ENCODE peak calls at places on chromosome 3, in five cellular contexts. One of them, this sample, is unnamed.

GRCh38 chr3:33315826-33316225 is 38.6 kb downstream of the FBXL2 start:
- DNase-seq in transverse colon: no peak
- DNase-seq in fibroblast of pulmonary artery: peak
- DNase-seq in CD8-positive, alpha-beta T cell: no peak
- DNase-seq in astrocyte of the spinal cord: peak
- DNase-seq in this sample: peak

GRCh38 chr3:11655188-11655928 is 11.6 kb upstream of the VGLL4 start:
- DNase-seq in transverse colon: no peak
- DNase-seq in fibroblast of pulmonary artery: peak
- DNase-seq in CD8-positive, alpha-beta T cell: no peak
- DNase-seq in astrocyte of the spinal cord: no peak
- DNase-seq in this sample: no peak

GRCh38 chr3:133608405-133608804 is 34.9 kb downstream of the CDV3 start:
- DNase-seq in transverse colon: no peak
- DNase-seq in fibroblast of pulmonary artery: no peak
- DNase-seq in CD8-positive, alpha-beta T cell: no peak
- DNase-seq in astrocyte of the spinal cord: no peak
- DNase-seq in this sample: no peak

GRCh38 chr3:194223951-194224350 is 88.0 kb downstream of the HES1 start:
- DNase-seq in transverse colon: no peak
- DNase-seq in fibroblast of pulmonary artery: no peak
- DNase-seq in CD8-positive, alpha-beta T cell: no peak
- DNase-seq in astrocyte of the spinal cord: no peak
- DNase-seq in this sample: no peak

GRCh38 chr3:31010491-31010890 is 116.0 kb upstream of the GADL1 start:
- DNase-seq in transverse colon: no peak
- DNase-seq in fibroblast of pulmonary artery: peak
- DNase-seq in CD8-positive, alpha-beta T cell: no peak
- DNase-seq in astrocyte of the spinal cord: peak
- DNase-seq in this sample: peak

GRCh38 chr3:20074226-20075063 is 34.2 kb downstream of the KAT2B start:
- DNase-seq in transverse colon: no peak
- DNase-seq in fibroblast of pulmonary artery: peak
- DNase-seq in CD8-positive, alpha-beta T cell: no peak
- DNase-seq in astrocyte of the spinal cord: no peak
- DNase-seq in this sample: peak

GRCh38 chr3:187858086-187858485 is 112.8 kb upstream of the BCL6 start:
- DNase-seq in transverse colon: no peak
- DNase-seq in fibroblast of pulmonary artery: no peak
- DNase-seq in CD8-positive, alpha-beta T cell: no peak
- DNase-seq in astrocyte of the spinal cord: peak
- DNase-seq in this sample: peak

GRCh38 chr3:72811551-72811950 is 36.7 kb downstream of the SHQ1 start:
- DNase-seq in transverse colon: no peak
- DNase-seq in fibroblast of pulmonary artery: no peak
- DNase-seq in CD8-positive, alpha-beta T cell: no peak
- DNase-seq in astrocyte of the spinal cord: no peak
- DNase-seq in this sample: no peak

GRCh38 chr3:102165367-102165766 is 269.4 kb upstream of the ZPLD1 start:
- DNase-seq in transverse colon: no peak
- DNase-seq in fibroblast of pulmonary artery: peak
- DNase-seq in CD8-positive, alpha-beta T cell: no peak
- DNase-seq in astrocyte of the spinal cord: peak
- DNase-seq in this sample: peak

GRCh38 chr3:18556503-18556902 is 131.4 kb upstream of the SATB1 start:
- DNase-seq in transverse colon: no peak
- DNase-seq in fibroblast of pulmonary artery: no peak
- DNase-seq in CD8-positive, alpha-beta T cell: peak
- DNase-seq in astrocyte of the spinal cord: peak
- DNase-seq in this sample: peak

GRCh38 chr3:64743166-64743565 is 55.4 kb upstream of the ADAMTS9 start:
- DNase-seq in transverse colon: no peak
- DNase-seq in fibroblast of pulmonary artery: no peak
- DNase-seq in CD8-positive, alpha-beta T cell: no peak
- DNase-seq in astrocyte of the spinal cord: peak
- DNase-seq in this sample: no peak

GRCh38 chr3:117565777-117566176 is 856.2 kb downstream of the TUSC7 start:
- DNase-seq in transverse colon: no peak
- DNase-seq in fibroblast of pulmonary artery: peak
- DNase-seq in CD8-positive, alpha-beta T cell: no peak
- DNase-seq in astrocyte of the spinal cord: no peak
- DNase-seq in this sample: no peak

GRCh38 chr3:143502101-143502500 is 346.2 kb downstream of the SLC9A9 start:
- DNase-seq in transverse colon: no peak
- DNase-seq in fibroblast of pulmonary artery: no peak
- DNase-seq in CD8-positive, alpha-beta T cell: no peak
- DNase-seq in astrocyte of the spinal cord: no peak
- DNase-seq in this sample: no peak

GRCh38 chr3:197302696-197303341 is 4.4 kb upstream of the DLG1 start:
- DNase-seq in transverse colon: no peak
- DNase-seq in fibroblast of pulmonary artery: peak
- DNase-seq in CD8-positive, alpha-beta T cell: no peak
- DNase-seq in astrocyte of the spinal cord: peak
- DNase-seq in this sample: peak

GRCh38 chr3:121914081-121914998 is 20.1 kb downstream of the SLC15A2 start:
- DNase-seq in transverse colon: no peak
- DNase-seq in fibroblast of pulmonary artery: no peak
- DNase-seq in CD8-positive, alpha-beta T cell: no peak
- DNase-seq in astrocyte of the spinal cord: no peak
- DNase-seq in this sample: no peak

GRCh38 chr3:13251166-13251892 is 168.8 kb downstream of the NUP210 start:
- DNase-seq in transverse colon: no peak
- DNase-seq in fibroblast of pulmonary artery: no peak
- DNase-seq in CD8-positive, alpha-beta T cell: no peak
- DNase-seq in astrocyte of the spinal cord: no peak
- DNase-seq in this sample: no peak

GRCh38 chr3:141729240-141729639 is 8.9 kb upstream of the RNF7 start:
- DNase-seq in transverse colon: no peak
- DNase-seq in fibroblast of pulmonary artery: no peak
- DNase-seq in CD8-positive, alpha-beta T cell: no peak
- DNase-seq in astrocyte of the spinal cord: no peak
- DNase-seq in this sample: no peak
- TF ChIP-seq CTCF in transverse colon: no peak
- TF ChIP-seq CTCF in fibroblast of pulmonary artery: no peak
- TF ChIP-seq CTCF in CD8-positive, alpha-beta T cell: no peak
- TF ChIP-seq CTCF in astrocyte of the spinal cord: no peak
- TF ChIP-seq CTCF in this sample: peak

GRCh38 chr3:56720836-56721235 is 37.8 kb upstream of the TASOR start:
- DNase-seq in transverse colon: no peak
- DNase-seq in fibroblast of pulmonary artery: no peak
- DNase-seq in CD8-positive, alpha-beta T cell: no peak
- DNase-seq in astrocyte of the spinal cord: no peak
- DNase-seq in this sample: no peak

GRCh38 chr3:56724580-56725142 is 41.6 kb upstream of the TASOR start:
- DNase-seq in transverse colon: no peak
- DNase-seq in fibroblast of pulmonary artery: no peak
- DNase-seq in CD8-positive, alpha-beta T cell: no peak
- DNase-seq in astrocyte of the spinal cord: no peak
- DNase-seq in this sample: no peak

GRCh38 chr3:56725175-56725574 is 42.1 kb upstream of the TASOR start:
- DNase-seq in transverse colon: peak
- DNase-seq in fibroblast of pulmonary artery: no peak
- DNase-seq in CD8-positive, alpha-beta T cell: peak
- DNase-seq in astrocyte of the spinal cord: peak
- DNase-seq in this sample: no peak
- H3K4me3 ChIP-seq in transverse colon: no peak
- H3K4me3 ChIP-seq in fibroblast of pulmonary artery: no peak
- H3K4me3 ChIP-seq in CD8-positive, alpha-beta T cell: no peak
- H3K4me3 ChIP-seq in astrocyte of the spinal cord: no peak
- H3K4me3 ChIP-seq in this sample: no peak

GRCh38 chr3:160720123-160720746 is 35.8 kb upstream of the PPM1L start:
- DNase-seq in transverse colon: no peak
- DNase-seq in fibroblast of pulmonary artery: no peak
- DNase-seq in CD8-positive, alpha-beta T cell: no peak
- DNase-seq in astrocyte of the spinal cord: no peak
- DNase-seq in this sample: no peak
- TF ChIP-seq CTCF in transverse colon: peak
- TF ChIP-seq CTCF in fibroblast of pulmonary artery: peak
- TF ChIP-seq CTCF in CD8-positive, alpha-beta T cell: no peak
- TF ChIP-seq CTCF in astrocyte of the spinal cord: peak
- TF ChIP-seq CTCF in this sample: no peak

DNA sequence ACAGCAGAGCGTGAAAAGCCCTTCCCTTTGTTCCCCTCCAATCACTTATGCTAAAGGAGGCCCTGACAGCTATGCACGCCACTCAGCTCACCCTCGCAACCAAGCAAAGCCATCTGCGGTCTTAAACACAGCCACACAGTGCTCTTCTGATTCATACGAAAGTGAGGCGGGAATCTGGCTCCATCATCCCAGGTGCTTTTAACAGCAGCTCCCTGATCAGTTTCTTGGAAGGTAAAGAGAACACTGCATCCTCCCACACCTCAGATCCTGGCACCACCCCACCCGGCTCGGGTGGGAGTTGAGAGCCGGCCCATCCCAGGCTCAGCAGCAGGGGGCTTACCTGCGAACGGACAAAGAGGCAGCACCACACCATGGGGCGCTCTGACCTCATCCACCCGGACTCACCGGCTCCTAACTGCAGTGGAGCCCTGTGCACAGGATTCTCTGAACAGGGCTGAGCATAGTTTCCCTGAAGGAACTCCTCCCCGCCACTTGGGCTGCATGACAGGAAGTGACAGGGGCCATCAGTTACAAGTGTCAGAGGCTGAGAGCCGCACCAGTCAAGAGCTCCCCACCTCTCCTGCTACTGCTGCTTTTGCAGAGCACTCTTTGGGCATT is 114.3 kb upstream of the ARHGEF3 start:
- DNase-seq in transverse colon: peak
- DNase-seq in fibroblast of pulmonary artery: no peak
- DNase-seq in CD8-positive, alpha-beta T cell: peak
- DNase-seq in astrocyte of the spinal cord: no peak
- DNase-seq in this sample: no peak
- H3K4me3 ChIP-seq in transverse colon: no peak
- H3K4me3 ChIP-seq in fibroblast of pulmonary artery: no peak
- H3K4me3 ChIP-seq in CD8-positive, alpha-beta T cell: peak
- H3K4me3 ChIP-seq in astrocyte of the spinal cord: no peak
- H3K4me3 ChIP-seq in this sample: no peak

GRCh38 chr3:414063-414462 is 217.5 kb downstream of the CHL1 start:
- DNase-seq in transverse colon: no peak
- DNase-seq in fibroblast of pulmonary artery: peak
- DNase-seq in CD8-positive, alpha-beta T cell: no peak
- DNase-seq in astrocyte of the spinal cord: peak
- DNase-seq in this sample: peak
- TF ChIP-seq CTCF in transverse colon: no peak
- TF ChIP-seq CTCF in fibroblast of pulmonary artery: peak
- TF ChIP-seq CTCF in CD8-positive, alpha-beta T cell: no peak
- TF ChIP-seq CTCF in astrocyte of the spinal cord: peak
- TF ChIP-seq CTCF in this sample: peak

GRCh38 chr3:96488708-96489107 is 325.7 kb upstream of the EPHA6 start:
- DNase-seq in transverse colon: no peak
- DNase-seq in fibroblast of pulmonary artery: no peak
- DNase-seq in CD8-positive, alpha-beta T cell: no peak
- DNase-seq in astrocyte of the spinal cord: no peak
- DNase-seq in this sample: no peak

GRCh38 chr3:96491868-96492267 is 322.5 kb upstream of the EPHA6 start:
- DNase-seq in transverse colon: no peak
- DNase-seq in fibroblast of pulmonary artery: no peak
- DNase-seq in CD8-positive, alpha-beta T cell: no peak
- DNase-seq in astrocyte of the spinal cord: no peak
- DNase-seq in this sample: no peak

DNA sequence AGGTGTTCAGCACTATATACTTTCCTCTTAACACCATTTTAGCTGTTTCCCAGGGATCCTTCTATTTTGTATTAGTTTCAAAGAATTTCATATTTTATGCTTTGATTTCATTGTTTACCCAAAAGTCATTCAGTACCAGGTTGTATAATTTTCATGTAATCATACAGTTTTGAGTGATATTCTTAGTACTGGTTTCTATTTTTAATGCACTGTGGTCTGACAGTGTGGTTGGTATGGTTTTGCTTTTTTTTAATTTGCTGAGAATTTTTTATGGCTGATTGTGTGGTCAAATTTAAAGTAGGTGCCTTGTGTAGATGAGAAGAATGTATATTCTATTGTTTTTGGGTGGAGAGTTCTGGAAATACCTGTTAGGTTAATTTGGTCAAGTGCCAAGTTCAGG is 323.4 kb upstream of the EPHA6 start:
- DNase-seq in transverse colon: no peak
- DNase-seq in fibroblast of pulmonary artery: no peak
- DNase-seq in CD8-positive, alpha-beta T cell: no peak
- DNase-seq in astrocyte of the spinal cord: no peak
- DNase-seq in this sample: no peak
- H3K4me3 ChIP-seq in transverse colon: no peak
- H3K4me3 ChIP-seq in fibroblast of pulmonary artery: no peak
- H3K4me3 ChIP-seq in CD8-positive, alpha-beta T cell: no peak
- H3K4me3 ChIP-seq in astrocyte of the spinal cord: no peak
- H3K4me3 ChIP-seq in this sample: no peak

GRCh38 chr3:160929595-160929994 is 173.6 kb downstream of the PPM1L start:
- DNase-seq in transverse colon: peak
- DNase-seq in fibroblast of pulmonary artery: peak
- DNase-seq in CD8-positive, alpha-beta T cell: no peak
- DNase-seq in astrocyte of the spinal cord: no peak
- DNase-seq in this sample: no peak
- TF ChIP-seq CTCF in transverse colon: no peak
- TF ChIP-seq CTCF in fibroblast of pulmonary artery: no peak
- TF ChIP-seq CTCF in CD8-positive, alpha-beta T cell: no peak
- TF ChIP-seq CTCF in astrocyte of the spinal cord: peak
- TF ChIP-seq CTCF in this sample: peak

DNA sequence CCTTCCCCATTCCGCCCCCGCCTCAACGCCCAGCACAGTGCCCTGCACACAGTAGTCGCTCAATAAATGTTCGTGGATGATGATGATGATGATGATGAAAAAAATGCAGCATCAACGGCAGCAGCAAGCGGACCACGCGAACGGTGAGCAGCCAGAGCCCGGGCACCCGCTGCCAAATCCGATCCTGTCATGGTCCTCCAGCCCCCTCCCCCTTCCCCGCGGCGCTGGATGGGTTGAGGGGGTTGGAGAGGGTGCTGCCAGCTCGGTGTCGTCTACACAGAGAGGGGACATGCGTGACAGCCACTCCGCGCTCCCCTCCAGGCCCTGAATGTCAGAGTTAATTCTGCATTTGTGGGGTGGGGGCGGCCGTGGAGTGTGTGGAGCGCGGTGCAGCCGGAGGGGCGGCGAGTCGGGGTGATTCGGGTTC is 693 bp downstream of the CACNA1D start:
- DNase-seq in transverse colon: no peak
- DNase-seq in fibroblast of pulmonary artery: no peak
- DNase-seq in CD8-positive, alpha-beta T cell: no peak
- DNase-seq in astrocyte of the spinal cord: no peak
- DNase-seq in this sample: no peak
- H3K4me3 ChIP-seq in transverse colon: peak
- H3K4me3 ChIP-seq in fibroblast of pulmonary artery: no peak
- H3K4me3 ChIP-seq in CD8-positive, alpha-beta T cell: no peak
- H3K4me3 ChIP-seq in astrocyte of the spinal cord: peak
- H3K4me3 ChIP-seq in this sample: peak

DNA sequence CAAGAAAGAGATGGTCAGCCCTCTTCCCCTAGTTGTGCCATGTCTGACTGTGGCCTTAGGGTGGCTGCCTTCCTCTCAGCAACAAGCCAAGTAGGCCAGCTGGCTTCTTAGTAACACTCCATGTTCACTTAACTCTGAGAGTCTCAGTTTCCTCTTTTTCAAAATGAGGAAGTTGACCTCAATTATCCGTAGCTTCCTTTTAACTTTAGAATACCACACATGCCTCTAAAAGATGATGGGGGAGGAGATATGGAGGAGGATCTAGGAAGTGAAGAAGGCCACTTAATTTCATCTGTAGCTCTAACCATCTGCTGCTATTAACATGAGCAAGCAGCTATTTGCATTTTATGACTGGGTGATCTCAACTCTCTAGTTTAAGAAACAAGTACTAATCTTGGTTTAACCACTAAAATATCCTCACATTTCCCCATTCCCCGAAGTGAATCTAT is 32.9 kb downstream of the CD200R1L start:
- DNase-seq in transverse colon: no peak
- DNase-seq in fibroblast of pulmonary artery: peak
- DNase-seq in CD8-positive, alpha-beta T cell: no peak
- DNase-seq in astrocyte of the spinal cord: no peak
- DNase-seq in this sample: peak
- TF ChIP-seq CTCF in transverse colon: no peak
- TF ChIP-seq CTCF in fibroblast of pulmonary artery: no peak
- TF ChIP-seq CTCF in CD8-positive, alpha-beta T cell: no peak
- TF ChIP-seq CTCF in astrocyte of the spinal cord: no peak
- TF ChIP-seq CTCF in this sample: no peak

This sample was measured in fibroblast of mammary gland.